ENCODE peak calls at places on chromosomes 1 and 21, in seven cellular contexts. G, E, N, C, Y, V and A are unnamed samples.

GRCh38 chr1:27026621-27027574 is 14.2 kb upstream of the TENT5B start:
- DNase-seq in V (no peak), C (no peak), G (no peak), Y (no peak), N (peak; percentile 74), E (no peak), A (peak; percentile 97)

GRCh38 chr21:15729674-15730483 is at the start of gene USP25:
- DNase-seq in N (peak; percentile 91), G (peak; percentile 93), E (peak; percentile 89), C (peak; percentile 72), V (peak; percentile 90), Y (no peak), A (peak; percentile 98)

GRCh38 chr1:243336163-243336562 is 80.3 kb downstream of the SDCCAG8 start:
- DNase-seq in V (no peak), Y (no peak), N (no peak), C (no peak), G (no peak), E (no peak), A (no peak)

GRCh38 chr1:201955750-201956143 is 444 bp downstream of the TIMM17A start:
- DNase-seq in V (no peak), E (no peak), G (no peak), C (no peak), N (no peak), Y (no peak), A (no peak)

GRCh38 chr1:192709544-192709943 is 73.6 kb downstream of the RGS13 start:
- DNase-seq in C (no peak), V (no peak), Y (no peak), G (no peak), E (no peak), N (no peak), A (no peak)

GRCh38 chr1:18555036-18555435 is 74.3 kb downstream of the KLHDC7A start:
- DNase-seq in V (no peak), C (no peak), Y (no peak), G (no peak), N (no peak), E (no peak), A (no peak)

GRCh38 chr1:177969825-177970371 is at the start of gene SEC16B:
- DNase-seq in G (no peak), Y (no peak), V (peak; percentile 86), N (no peak), E (no peak), C (no peak), A (no peak)

GRCh38 chr1:161069731-161070270 is at the start of gene ARHGAP30:
- DNase-seq in G (peak; percentile 62), N (peak; percentile 58), V (no peak), Y (no peak), E (peak; percentile 87), C (peak; percentile 72), A (peak; percentile 62)

GRCh38 chr1:145961425-145962156 is 2.8 kb downstream of the ANKRD34A start:
- DNase-seq in G (peak; percentile 66), C (no peak), Y (no peak), E (peak; percentile 36), N (peak; percentile 53), V (no peak), A (peak; percentile 82)

GRCh38 chr1:34787461-34788420 is 5.1 kb upstream of the GJA4 start:
- DNase-seq in Y (no peak), G (no peak), V (no peak), E (no peak), N (no peak), C (no peak), A (peak; percentile 84)

GRCh38 chr21:41972511-41973205 is 18.8 kb upstream of the C2CD2 start:
- DNase-seq in G (peak; percentile 2), N (no peak), V (no peak), Y (peak; percentile 49), C (no peak), E (no peak), A (peak; percentile 22)

GRCh38 chr21:44484498-44485253 is 29.4 kb downstream of the LRRC3 start:
- DNase-seq in N (no peak), E (no peak), G (no peak), C (no peak), V (no peak), Y (no peak), A (peak; percentile 74)

GRCh38 chr1:245600658-245601057 is 445.9 kb downstream of the KIF26B start:
- DNase-seq in N (no peak), Y (no peak), G (no peak), V (no peak), E (no peak), C (no peak), A (no peak)

GRCh38 chr1:115412286-115412685 is 74.2 kb upstream of the NGF start:
- DNase-seq in V (no peak), Y (no peak), G (no peak), N (no peak), C (no peak), E (no peak), A (no peak)

GRCh38 chr1:62953643-62954042 is 169.7 kb downstream of the ATG4C start:
- DNase-seq in G (no peak), N (no peak), V (no peak), C (no peak), E (no peak), Y (no peak), A (no peak)

GRCh38 chr1:43313771-43314170 is 13.0 kb downstream of the TIE1 start:
- DNase-seq in N (no peak), V (no peak), E (no peak), C (no peak), G (no peak), Y (no peak), A (no peak)

GRCh38 chr1:17538428-17539130 is 919 bp upstream of the ARHGEF10L start:
- DNase-seq in E (no peak), V (no peak), G (no peak), C (no peak), N (peak; percentile 63), Y (no peak), A (no peak)

GRCh38 chr1:185581020-185581419 is 153.2 kb upstream of the HMCN1 start:
- DNase-seq in N (no peak), C (no peak), Y (no peak), V (no peak), G (no peak), E (no peak), A (no peak)

GRCh38 chr1:22184892-22185612 is 42.2 kb upstream of the WNT4 start:
- DNase-seq in E (no peak), G (no peak), N (no peak), V (peak; percentile 51), C (no peak), Y (no peak), A (peak; percentile 75)

GRCh38 chr1:244186372-244186771 is 135.3 kb downstream of the ZBTB18 start:
- DNase-seq in V (no peak), Y (peak; percentile 79), G (no peak), N (no peak), E (no peak), C (no peak), A (no peak)

GRCh38 chr1:209607102-209607794 is 23.7 kb downstream of the CAMK1G start:
- DNase-seq in C (no peak), N (no peak), Y (no peak), V (no peak), E (peak; percentile 20), G (no peak), A (peak; percentile 90)

GRCh38 chr1:7853341-7854026 is 619 bp upstream of the UTS2 start:
- DNase-seq in E (no peak), G (no peak), V (no peak), Y (no peak), N (no peak), C (no peak), A (no peak)

GRCh38 chr1:15941044-15941840 is 34.7 kb downstream of the ZBTB17 start:
- DNase-seq in N (no peak), V (no peak), Y (no peak), E (no peak), C (no peak), G (no peak), A (peak; percentile 63)

GRCh38 chr1:110310300-110310699 is 28.9 kb upstream of the RBM15 start:
- DNase-seq in G (no peak), N (no peak), V (no peak), E (no peak), C (no peak), Y (no peak), A (no peak)

GRCh38 chr1:20683614-20684013 is 22.4 kb upstream of the DDOST start:
- DNase-seq in Y (no peak), N (no peak), V (no peak), G (no peak), C (no peak), E (no peak), A (peak; percentile 42)

GRCh38 chr1:186330758-186331157 is 44.3 kb downstream of the TPR start:
- DNase-seq in G (no peak), V (no peak), Y (no peak), N (no peak), E (no peak), C (no peak), A (no peak)

GRCh38 chr1:168452329-168452728 is 91.5 kb downstream of the XCL2 start:
- DNase-seq in Y (no peak), E (no peak), C (no peak), N (no peak), G (no peak), V (no peak), A (no peak)
- TF ChIP-seq CTCF in Y (no peak), E (peak; percentile 43), C (no peak), N (no peak), G (no peak), V (no peak), A (peak; percentile 18)

GRCh38 chr1:156470483-156470882 is 30.1 kb downstream of the MEF2D start:
- DNase-seq in C (no peak), G (no peak), Y (no peak), V (no peak), N (no peak), E (no peak), A (no peak)

GRCh38 chr1:156467385-156467784 is 33.2 kb downstream of the MEF2D start:
- DNase-seq in Y (no peak), E (no peak), C (no peak), V (no peak), N (no peak), G (no peak), A (no peak)

GRCh38 chr1:156465747-156466365 is 34.7 kb downstream of the MEF2D start:
- DNase-seq in C (no peak), N (no peak), G (no peak), E (no peak), V (no peak), Y (no peak), A (peak; percentile 96)

GRCh38 chr1:156468693-156469345 is 31.8 kb downstream of the MEF2D start:
- DNase-seq in G (no peak), V (no peak), N (no peak), C (no peak), E (no peak), Y (no peak), A (peak; percentile 46)

GRCh38 chr1:156467906-156468305 is 32.7 kb downstream of the MEF2D start:
- DNase-seq in C (no peak), Y (no peak), N (no peak), G (no peak), E (no peak), V (no peak), A (no peak)
- H3K36me3 ChIP-seq in C (peaks cover 29% of the 10 kb centered on the region), Y (peaks cover 66% of the 10 kb centered on the region), N (peaks cover 66% of the 10 kb centered on the region), G (peaks cover 57% of the 10 kb centered on the region), E (peaks cover 46% of the 10 kb centered on the region), V (peaks cover 3% of the 10 kb centered on the region), A (peaks cover 51% of the 10 kb centered on the region)

GRCh38 chr1:152170287-152170933 is 11.4 kb upstream of the RPTN start:
- DNase-seq in G (no peak), V (no peak), E (no peak), Y (no peak), N (no peak), C (no peak), A (no peak)
- TF ChIP-seq CTCF in G (no peak), V (no peak), E (no peak), Y (no peak), N (no peak), C (no peak), A (no peak)

GRCh38 chr21:33251119-33251518 is 15.0 kb upstream of the IL10RB start:
- DNase-seq in E (no peak), N (no peak), G (no peak), Y (no peak), C (no peak), V (no peak), A (no peak)
- H3K36me3 ChIP-seq in E (peaks cover 37% of the 10 kb centered on the region), N (peaks cover 82% of the 10 kb centered on the region), G (peaks cover 39% of the 10 kb centered on the region), Y (peaks cover 52% of the 10 kb centered on the region), C (no peaks in the 10 kb centered on the region), V (no peaks in the 10 kb centered on the region), A (peaks cover 62% of the 10 kb centered on the region)